ENCODE peak calls at places on chromosomes 1 and 21, in eight cellular contexts. W is stomach, L is IMR-90, D is GM12865, Z is AG09319, S is astrocyte of the spinal cord, T is fibroblast of mammary gland, R is neural crest cell. O is an unnamed sample.

GRCh38 chr21:25801217-25802015 is 66.6 kb downstream of the GABPA start:
- DNase-seq in T (peak), D (peak), L (peak), Z (peak), S (peak), W (peak), R (peak), O (peak)

GRCh38 chr1:84619383-84620093 is 45.3 kb upstream of the CTBS start:
- DNase-seq in T (peak), L (peak), Z (no peak), W (no peak), R (no peak), S (peak), D (no peak), O (no peak)

GRCh38 chr1:17134724-17135123 is 15.5 kb upstream of the PADI2 start:
- DNase-seq in L (no peak), W (no peak), Z (no peak), D (no peak), R (no peak), S (no peak), T (no peak), O (no peak)

GRCh38 chr1:222413436-222413835 is 134.5 kb downstream of the HHIPL2 start:
- DNase-seq in D (no peak), W (no peak), L (peak), T (no peak), S (no peak), Z (no peak), R (no peak), O (no peak)

GRCh38 chr1:38789498-38790169 is 69.9 kb downstream of the RRAGC start:
- DNase-seq in L (no peak), T (no peak), Z (no peak), S (no peak), W (no peak), D (no peak), R (no peak), O (no peak)

GRCh38 chr1:222817529-222817928 is 2.7 kb downstream of the DISP1 start:
- DNase-seq in Z (peak), W (no peak), R (no peak), T (peak), L (peak), S (peak), D (peak), O (no peak)

GRCh38 chr1:171717080-171717479 is 24.8 kb downstream of the VAMP4 start:
- DNase-seq in S (no peak), W (no peak), R (no peak), L (peak), Z (no peak), D (no peak), T (peak), O (no peak)

GRCh38 chr1:34779526-34779925 is 1.5 kb upstream of the GJB3 start:
- DNase-seq in S (no peak), R (no peak), T (no peak), W (no peak), L (no peak), D (no peak), Z (no peak), O (no peak)

GRCh38 chr1:10965621-10966226 is 46.7 kb upstream of the TARDBP start:
- DNase-seq in S (no peak), D (peak), W (peak), R (no peak), L (no peak), Z (no peak), T (peak), O (no peak)

GRCh38 chr1:218171302-218171893 is 113.7 kb upstream of the RRP15 start:
- DNase-seq in Z (peak), W (no peak), T (peak), D (peak), L (peak), S (peak), R (no peak), O (peak)

GRCh38 chr1:41327383-41327999 is 33.7 kb upstream of the FOXO6 start:
- DNase-seq in W (no peak), S (no peak), R (no peak), Z (no peak), T (no peak), L (no peak), D (no peak), O (no peak)

GRCh38 chr1:167171286-167171929 is 49.3 kb upstream of the POU2F1 start:
- DNase-seq in S (peak), R (no peak), W (no peak), D (no peak), Z (no peak), L (no peak), T (peak), O (no peak)

GRCh38 chr1:83807792-83808191 is 191.1 kb downstream of the TTLL7 start:
- DNase-seq in S (no peak), Z (no peak), W (no peak), L (no peak), T (no peak), D (no peak), R (no peak), O (no peak)

GRCh38 chr1:182842265-182842664 is 3.1 kb downstream of the DHX9 start:
- DNase-seq in L (no peak), W (no peak), Z (no peak), R (no peak), S (no peak), D (no peak), T (no peak), O (no peak)

GRCh38 chr1:182845379-182845778 is 6.2 kb downstream of the DHX9 start:
- DNase-seq in L (no peak), T (no peak), D (no peak), R (no peak), S (no peak), W (no peak), Z (no peak), O (no peak)

GRCh38 chr1:182841368-182841988 is 2.3 kb downstream of the DHX9 start:
- DNase-seq in R (no peak), T (peak), S (peak), D (peak), W (no peak), L (peak), Z (no peak), O (peak)

GRCh38 chr1:182835811-182836210 is 3.3 kb upstream of the DHX9 start:
- DNase-seq in D (no peak), L (no peak), T (no peak), W (no peak), Z (no peak), R (no peak), S (no peak), O (no peak)

DNA sequence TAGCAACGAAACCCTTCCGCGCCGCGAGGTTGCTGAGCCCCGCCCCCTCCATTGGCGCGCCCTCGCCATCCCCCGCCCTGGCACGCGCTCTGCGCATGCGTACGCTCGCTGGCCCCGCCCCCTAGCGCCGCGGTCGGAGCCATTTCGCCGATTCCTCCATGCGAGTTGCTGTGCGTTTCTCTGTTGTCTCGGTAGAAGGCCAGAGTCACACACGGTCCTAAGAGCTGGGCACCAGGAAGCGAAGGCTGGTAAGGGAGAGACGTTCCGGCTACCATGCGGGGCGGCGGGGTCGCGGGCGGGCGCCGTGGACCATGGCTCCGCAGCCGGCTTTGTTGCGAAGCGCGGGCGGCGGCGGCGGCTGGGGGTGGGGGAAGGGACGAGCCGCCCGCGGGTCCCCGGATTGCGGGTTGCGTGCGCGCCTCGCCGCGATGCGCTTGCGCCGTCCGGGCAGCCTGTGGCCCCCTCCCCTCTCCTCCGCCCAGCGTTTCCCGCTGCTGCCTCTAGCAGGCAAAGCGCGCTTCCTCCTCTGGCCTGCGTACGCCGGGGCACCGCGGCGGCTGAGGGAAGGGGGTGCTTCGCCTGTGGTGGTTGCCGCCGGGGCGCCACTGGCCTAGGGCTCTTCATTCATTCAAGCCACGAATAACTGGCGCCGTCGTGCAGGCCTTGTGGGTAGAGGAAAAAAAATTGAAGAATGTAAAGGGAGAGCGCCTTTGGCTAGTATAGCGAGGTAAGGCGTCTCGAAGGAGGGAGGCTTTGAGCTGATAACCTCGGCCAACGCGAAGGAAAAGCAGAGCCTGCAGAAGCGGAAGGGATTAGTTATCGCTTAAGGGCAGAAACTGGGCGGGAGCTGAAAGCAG is at the start of gene DHX9:
- DNase-seq in D (peak), L (peak), W (peak), S (peak), R (peak), T (peak), Z (peak), O (peak)
- TF ChIP-seq CTCF in D (peak), L (peak), W (no peak), S (no peak), R (peak), T (no peak), Z (no peak), O (no peak)

GRCh38 chr21:44067011-44067839 is 40.0 kb upstream of the PWP2 start:
- DNase-seq in W (no peak), Z (no peak), S (no peak), R (no peak), L (no peak), D (no peak), T (peak), O (no peak)

GRCh38 chr21:44072111-44072510 is 35.1 kb upstream of the PWP2 start:
- DNase-seq in L (no peak), R (no peak), Z (no peak), S (no peak), T (no peak), W (no peak), D (no peak), O (no peak)

GRCh38 chr21:44074315-44074958 is 32.8 kb upstream of the PWP2 start:
- DNase-seq in T (no peak), D (no peak), Z (no peak), S (no peak), R (no peak), L (no peak), W (no peak), O (no peak)

GRCh38 chr21:44070391-44070790 is 36.8 kb upstream of the PWP2 start:
- DNase-seq in W (no peak), S (no peak), Z (no peak), L (no peak), D (no peak), R (no peak), T (no peak), O (no peak)

GRCh38 chr21:44071359-44072104 is 35.7 kb upstream of the PWP2 start:
- DNase-seq in Z (no peak), S (no peak), R (no peak), T (no peak), W (no peak), D (no peak), L (no peak), O (no peak)
- TF ChIP-seq CTCF in Z (no peak), S (no peak), R (no peak), T (no peak), W (no peak), D (no peak), L (no peak), O (no peak)

DNA sequence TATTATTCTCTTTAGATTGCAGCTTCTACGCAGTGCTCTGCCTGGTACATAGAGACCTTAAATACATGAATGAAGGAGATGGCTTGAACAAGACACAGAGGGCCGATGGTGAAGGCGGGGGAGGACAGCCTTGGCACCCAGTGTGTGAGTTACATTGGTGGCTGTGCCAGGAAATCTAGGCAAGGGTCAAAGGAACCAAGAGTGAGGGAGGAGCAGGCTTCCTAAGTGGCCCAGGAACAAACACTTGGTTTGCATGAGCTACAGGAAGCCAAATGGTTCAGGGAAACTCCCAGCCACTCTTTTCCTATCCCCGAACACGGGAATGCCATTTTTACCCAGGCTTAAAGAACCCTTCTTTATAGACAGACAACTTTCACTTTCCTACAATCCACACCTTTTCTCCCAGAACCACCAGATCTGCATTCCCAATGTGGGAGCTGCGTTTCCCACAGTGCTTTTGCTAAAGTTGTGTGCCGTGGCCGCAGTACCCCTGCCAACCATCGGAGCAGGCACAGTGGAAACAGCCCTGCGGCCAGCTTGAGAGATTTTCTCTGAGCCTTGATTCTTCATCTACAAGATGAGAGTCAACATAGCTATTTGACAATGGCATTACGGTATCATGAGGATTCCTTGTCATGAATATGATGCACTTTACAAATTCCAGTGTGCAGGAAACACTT is 3.5 kb upstream of the CLEC20A start:
- DNase-seq in D (no peak), L (no peak), Z (no peak), R (no peak), T (no peak), W (no peak), S (no peak), O (no peak)
- TF ChIP-seq CTCF in D (no peak), L (peak), Z (no peak), R (peak), T (peak), W (no peak), S (peak), O (no peak)

DNA sequence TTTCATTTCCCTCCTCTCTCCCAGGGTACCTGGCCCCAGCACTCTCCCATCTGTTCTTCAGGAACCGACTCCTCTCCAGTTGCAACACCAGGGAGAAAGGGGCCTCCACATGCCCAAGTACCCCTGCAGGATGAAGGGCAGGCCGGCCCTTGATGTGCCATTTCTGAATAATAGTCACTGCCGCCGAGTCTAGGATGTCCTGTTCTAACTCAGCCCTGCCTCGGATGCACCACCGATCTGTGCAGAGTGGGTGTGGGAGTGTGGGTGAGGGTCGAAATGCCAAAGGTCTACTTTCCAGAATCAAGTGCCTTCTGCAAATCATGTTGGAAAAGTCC is 25.4 kb upstream of the SPSB1 start:
- DNase-seq in T (no peak), W (no peak), R (no peak), D (no peak), Z (no peak), L (no peak), S (no peak), O (no peak)
- TF ChIP-seq CTCF in T (no peak), W (peak), R (peak), D (no peak), Z (no peak), L (no peak), S (no peak), O (no peak)

O was measured in GM10248.